ENCODE peak calls at places on chromosomes 3 and 15, in seven cellular contexts. M, G, W, K, A, F and X are unnamed samples.
A peak's percentile ranks its signal among the peaks of the same experiment; 100 is the strongest.

GRCh38 chr15:67832031-67832551 is 6.8 kb downstream of the SKOR1 start:
- DNase-seq in M (no peak), G (no peak), W (no peak), K (no peak), A (peak; percentile 60), F (no peak), X (no peak)

GRCh38 chr15:63858881-63859280 is 25.1 kb upstream of the HERC1 start:
- DNase-seq in M (no peak), G (no peak), W (peak; percentile 43), K (no peak), A (no peak), F (no peak), X (peak; percentile 98)

GRCh38 chr3:187256217-187256616 is 35.3 kb downstream of the MASP1 start:
- DNase-seq in M (no peak), G (no peak), W (no peak), K (no peak), A (no peak), F (no peak), X (no peak)

GRCh38 chr3:5479229-5479799 is 291.8 kb downstream of the EDEM1 start:
- DNase-seq in M (no peak), G (no peak), W (no peak), K (no peak), A (no peak), F (peak; percentile 35), X (no peak)

GRCh38 chr15:78374436-78375393 is 34.6 kb downstream of the CRABP1 start:
- DNase-seq in M (no peak), G (no peak), W (no peak), K (no peak), A (no peak), F (peak; percentile 85), X (no peak)

GRCh38 chr3:13709706-13710105 is 160.8 kb downstream of the FBLN2 start:
- DNase-seq in M (no peak), G (no peak), W (no peak), K (no peak), A (no peak), F (no peak), X (no peak)

GRCh38 chr3:45112939-45113338 is 33.2 kb downstream of the CDCP1 start:
- DNase-seq in M (no peak), G (no peak), W (no peak), K (no peak), A (no peak), F (no peak), X (no peak)

GRCh38 chr3:168939651-168940238 is 723.8 kb downstream of the MECOM start:
- DNase-seq in M (no peak), G (no peak), W (no peak), K (no peak), A (no peak), F (no peak), X (no peak)

GRCh38 chr15:43370310-43370974 is 401 bp downstream of the ZSCAN29 start:
- DNase-seq in M (no peak), G (peak; percentile 21), W (peak; percentile 33), K (no peak), A (peak; percentile 67), F (peak; percentile 54), X (peak; percentile 27)

GRCh38 chr3:53162672-53163458 is 1.9 kb downstream of the PRKCD start:
- DNase-seq in M (no peak), G (no peak), W (no peak), K (no peak), A (no peak), F (peak; percentile 49), X (no peak)

GRCh38 chr3:7876741-7877297 is 624.8 kb upstream of the LMCD1 start:
- DNase-seq in M (no peak), G (no peak), W (peak; percentile 12), K (no peak), A (no peak), F (no peak), X (peak; percentile 51)

GRCh38 chr3:131655076-131655685 is 152.4 kb upstream of the MRPL3 start:
- DNase-seq in M (no peak), G (no peak), W (no peak), K (no peak), A (no peak), F (no peak), X (no peak)

GRCh38 chr3:17023006-17023664 is 138.4 kb downstream of the PLCL2 start:
- DNase-seq in M (no peak), G (no peak), W (peak; percentile 26), K (no peak), A (no peak), F (no peak), X (peak; percentile 52)

GRCh38 chr15:56045068-56045748 is 51.8 kb upstream of the NEDD4 start:
- DNase-seq in M (no peak), G (no peak), W (no peak), K (peak; percentile 19), A (no peak), F (no peak), X (no peak)